ENCODE peak calls at places on chromosomes 2 and 18, in seven cellular contexts. One of them, this sample, is unnamed.
A peak's percentile ranks its signal among the peaks of the same experiment; 100 is the strongest.

GRCh38 chr18:36176177-36176584 is 11.1 kb upstream of the MOCOS start:
- DNase-seq in HepG2: peak; percentile 98
- DNase-seq in SK-N-SH: no peak
- DNase-seq in K562: no peak
- DNase-seq in GM12878: no peak
- DNase-seq in IMR-90: no peak
- DNase-seq in H1: no peak
- DNase-seq in this sample: no peak

GRCh38 chr18:64103979-64104378 is 44.9 kb downstream of the LINC00305 start:
- DNase-seq in SK-N-SH: no peak
- DNase-seq in H1: peak; percentile 50
- DNase-seq in IMR-90: no peak
- DNase-seq in GM12878: no peak
- DNase-seq in HepG2: peak; percentile 6
- DNase-seq in K562: no peak
- DNase-seq in this sample: no peak

GRCh38 chr2:234071664-234072063 is 21.2 kb downstream of the SPP2 start:
- DNase-seq in GM12878: no peak
- DNase-seq in K562: no peak
- DNase-seq in H1: no peak
- DNase-seq in IMR-90: no peak
- DNase-seq in HepG2: no peak
- DNase-seq in SK-N-SH: no peak
- DNase-seq in this sample: no peak

GRCh38 chr2:86046985-86047384 is 58.7 kb downstream of the POLR1A start:
- DNase-seq in GM12878: no peak
- DNase-seq in K562: no peak
- DNase-seq in H1: no peak
- DNase-seq in IMR-90: peak; percentile 69
- DNase-seq in SK-N-SH: no peak
- DNase-seq in HepG2: no peak
- DNase-seq in this sample: no peak

GRCh38 chr2:191907091-191907490 is 60.2 kb upstream of the CAVIN2 start:
- DNase-seq in K562: peak; percentile 12
- DNase-seq in HepG2: no peak
- DNase-seq in GM12878: no peak
- DNase-seq in H1: no peak
- DNase-seq in IMR-90: peak; percentile 14
- DNase-seq in SK-N-SH: no peak
- DNase-seq in this sample: no peak

GRCh38 chr2:126620302-126620701 is 35.7 kb upstream of the GYPC start:
- DNase-seq in IMR-90: no peak
- DNase-seq in GM12878: no peak
- DNase-seq in K562: no peak
- DNase-seq in HepG2: no peak
- DNase-seq in H1: no peak
- DNase-seq in SK-N-SH: no peak
- DNase-seq in this sample: no peak

GRCh38 chr18:37453754-37454153 is 111.8 kb downstream of the CELF4 start:
- DNase-seq in GM12878: no peak
- DNase-seq in IMR-90: no peak
- DNase-seq in HepG2: no peak
- DNase-seq in H1: no peak
- DNase-seq in SK-N-SH: no peak
- DNase-seq in K562: no peak
- DNase-seq in this sample: no peak

GRCh38 chr2:1746174-1747064 is 2.1 kb upstream of the PXDN start:
- DNase-seq in K562: no peak
- DNase-seq in SK-N-SH: no peak
- DNase-seq in HepG2: no peak
- DNase-seq in GM12878: no peak
- DNase-seq in H1: peak; percentile 30
- DNase-seq in IMR-90: no peak
- DNase-seq in this sample: no peak

GRCh38 chr18:62585274-62586147 is 62.7 kb downstream of the ZCCHC2 start:
- DNase-seq in IMR-90: no peak
- DNase-seq in H1: peak; percentile 41
- DNase-seq in HepG2: no peak
- DNase-seq in GM12878: no peak
- DNase-seq in K562: no peak
- DNase-seq in SK-N-SH: no peak
- DNase-seq in this sample: no peak

GRCh38 chr2:134193006-134193405 is 60.9 kb upstream of the MGAT5 start:
- DNase-seq in GM12878: no peak
- DNase-seq in H1: no peak
- DNase-seq in SK-N-SH: no peak
- DNase-seq in IMR-90: peak; percentile 82
- DNase-seq in K562: no peak
- DNase-seq in HepG2: no peak
- DNase-seq in this sample: peak; percentile 4

GRCh38 chr18:77249583-77250500 is at the start of gene GALR1:
- DNase-seq in K562: no peak
- DNase-seq in H1: peak; percentile 66
- DNase-seq in HepG2: no peak
- DNase-seq in SK-N-SH: peak; percentile 29
- DNase-seq in GM12878: no peak
- DNase-seq in IMR-90: no peak
- DNase-seq in this sample: no peak

GRCh38 chr2:10764101-10764785 is 42.8 kb downstream of the ATP6V1C2 start:
- DNase-seq in GM12878: no peak
- DNase-seq in H1: no peak
- DNase-seq in IMR-90: no peak
- DNase-seq in SK-N-SH: no peak
- DNase-seq in K562: no peak
- DNase-seq in HepG2: no peak
- DNase-seq in this sample: no peak

GRCh38 chr2:144162652-144163051 is 357.3 kb downstream of the ZEB2 start:
- DNase-seq in SK-N-SH: no peak
- DNase-seq in H1: peak; percentile 55
- DNase-seq in K562: no peak
- DNase-seq in IMR-90: no peak
- DNase-seq in GM12878: peak; percentile 12
- DNase-seq in HepG2: peak; percentile 35
- DNase-seq in this sample: peak; percentile 35

GRCh38 chr2:228037915-228038314 is 143.6 kb downstream of the SPHKAP start:
- DNase-seq in K562: no peak
- DNase-seq in HepG2: no peak
- DNase-seq in IMR-90: no peak
- DNase-seq in H1: no peak
- DNase-seq in SK-N-SH: no peak
- DNase-seq in GM12878: no peak
- DNase-seq in this sample: no peak

GRCh38 chr2:70714141-70714905 is 53.7 kb downstream of the ADD2 start:
- DNase-seq in K562: no peak
- DNase-seq in H1: peak; percentile 43
- DNase-seq in SK-N-SH: no peak
- DNase-seq in HepG2: no peak
- DNase-seq in IMR-90: no peak
- DNase-seq in GM12878: no peak
- DNase-seq in this sample: no peak

GRCh38 chr2:70716951-70717350 is 51.0 kb downstream of the ADD2 start:
- DNase-seq in SK-N-SH: no peak
- DNase-seq in H1: peak; percentile 42
- DNase-seq in K562: no peak
- DNase-seq in HepG2: no peak
- DNase-seq in IMR-90: no peak
- DNase-seq in GM12878: no peak
- DNase-seq in this sample: no peak

GRCh38 chr2:70717431-70718038 is 50.5 kb downstream of the ADD2 start:
- DNase-seq in K562: peak; percentile 85
- DNase-seq in H1: peak; percentile 47
- DNase-seq in HepG2: no peak
- DNase-seq in SK-N-SH: no peak
- DNase-seq in GM12878: no peak
- DNase-seq in IMR-90: no peak
- DNase-seq in this sample: no peak

GRCh38 chr2:70715161-70715985 is 52.6 kb downstream of the ADD2 start:
- DNase-seq in H1: peak; percentile 45
- DNase-seq in SK-N-SH: peak; percentile 41
- DNase-seq in GM12878: no peak
- DNase-seq in HepG2: no peak
- DNase-seq in K562: no peak
- DNase-seq in IMR-90: no peak
- DNase-seq in this sample: no peak

DNA sequence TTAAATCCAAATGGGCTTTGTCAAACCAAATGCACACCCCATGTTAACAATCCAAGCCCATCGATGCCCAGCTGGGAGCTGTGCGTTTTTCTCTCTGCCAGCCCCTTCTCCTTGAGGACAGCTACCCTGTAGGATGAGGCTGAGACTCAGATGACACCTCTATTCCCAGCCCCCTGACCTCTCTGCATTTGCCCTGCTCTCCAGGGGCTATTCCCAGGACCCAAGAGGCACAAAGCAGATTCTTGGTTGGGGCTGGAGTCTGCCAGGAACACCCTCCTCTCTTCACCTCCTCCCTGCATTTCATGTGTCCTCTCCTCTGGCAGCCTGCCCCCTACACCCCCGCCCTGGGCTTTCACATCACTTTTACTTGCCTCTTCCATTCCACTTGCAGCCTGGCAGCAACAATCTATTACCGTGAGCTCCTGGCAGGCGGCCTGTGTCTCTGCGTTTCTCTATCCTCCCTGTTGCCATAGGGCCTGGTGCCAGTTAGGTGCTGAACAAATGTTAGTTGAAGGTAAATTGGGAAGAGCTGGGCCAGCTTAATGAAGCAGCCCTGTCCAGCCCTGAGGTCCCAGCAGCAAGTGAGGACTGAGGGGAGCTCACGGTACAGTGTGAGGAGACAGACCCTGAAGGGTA is 51.8 kb downstream of the ADD2 start:
- DNase-seq in IMR-90: no peak
- DNase-seq in GM12878: no peak
- DNase-seq in H1: peak; percentile 46
- DNase-seq in SK-N-SH: no peak
- DNase-seq in K562: no peak
- DNase-seq in HepG2: no peak
- DNase-seq in this sample: no peak
- TF ChIP-seq RFX5 in IMR-90: no peak
- TF ChIP-seq RFX5 in GM12878: no peak
- TF ChIP-seq RFX5 in H1: no peak
- TF ChIP-seq RFX5 in SK-N-SH: no peak
- TF ChIP-seq RFX5 in K562: no peak
- TF ChIP-seq RFX5 in HepG2: no peak
- TF ChIP-seq RFX5 in this sample: no peak

GRCh38 chr2:41737888-41738287 is 309.9 kb upstream of the PKDCC start:
- DNase-seq in SK-N-SH: no peak
- DNase-seq in IMR-90: no peak
- DNase-seq in H1: no peak
- DNase-seq in GM12878: no peak
- DNase-seq in HepG2: no peak
- DNase-seq in K562: no peak
- DNase-seq in this sample: no peak
- TF ChIP-seq RFX5 in SK-N-SH: no peak
- TF ChIP-seq RFX5 in IMR-90: no peak
- TF ChIP-seq RFX5 in H1: no peak
- TF ChIP-seq RFX5 in GM12878: no peak
- TF ChIP-seq RFX5 in HepG2: no peak
- TF ChIP-seq RFX5 in K562: no peak
- TF ChIP-seq RFX5 in this sample: no peak

GRCh38 chr18:46250084-46250811 is 146.1 kb downstream of the HAUS1 start:
- DNase-seq in GM12878: peak; percentile 92
- DNase-seq in SK-N-SH: peak; percentile 15
- DNase-seq in HepG2: no peak
- DNase-seq in H1: no peak
- DNase-seq in K562: no peak
- DNase-seq in IMR-90: peak; percentile 92
- DNase-seq in this sample: no peak
- TF ChIP-seq RFX5 in GM12878: peak; percentile 35
- TF ChIP-seq RFX5 in SK-N-SH: no peak
- TF ChIP-seq RFX5 in HepG2: no peak
- TF ChIP-seq RFX5 in H1: no peak
- TF ChIP-seq RFX5 in K562: no peak
- TF ChIP-seq RFX5 in IMR-90: no peak
- TF ChIP-seq RFX5 in this sample: no peak

GRCh38 chr2:28397043-28397381 is 4.4 kb downstream of the FOSL2 start:
- DNase-seq in SK-N-SH: no peak
- DNase-seq in GM12878: no peak
- DNase-seq in H1: no peak
- DNase-seq in K562: no peak
- DNase-seq in HepG2: no peak
- DNase-seq in IMR-90: no peak
- DNase-seq in this sample: no peak
- TF ChIP-seq RFX5 in SK-N-SH: no peak
- TF ChIP-seq RFX5 in GM12878: no peak
- TF ChIP-seq RFX5 in H1: no peak
- TF ChIP-seq RFX5 in K562: no peak
- TF ChIP-seq RFX5 in HepG2: no peak
- TF ChIP-seq RFX5 in IMR-90: no peak
- TF ChIP-seq RFX5 in this sample: no peak

GRCh38 chr2:20580690-20581437 is 70.0 kb downstream of the HS1BP3 start:
- DNase-seq in SK-N-SH: no peak
- DNase-seq in H1: no peak
- DNase-seq in HepG2: peak; percentile 95
- DNase-seq in IMR-90: peak; percentile 43
- DNase-seq in K562: no peak
- DNase-seq in GM12878: no peak
- DNase-seq in this sample: peak; percentile 55

GRCh38 chr2:20579866-20580265 is 71.0 kb downstream of the HS1BP3 start:
- DNase-seq in K562: no peak
- DNase-seq in HepG2: no peak
- DNase-seq in GM12878: peak; percentile 19
- DNase-seq in H1: no peak
- DNase-seq in IMR-90: no peak
- DNase-seq in SK-N-SH: no peak
- DNase-seq in this sample: no peak

GRCh38 chr2:20578266-20578894 is 72.5 kb downstream of the HS1BP3 start:
- DNase-seq in H1: no peak
- DNase-seq in IMR-90: no peak
- DNase-seq in HepG2: no peak
- DNase-seq in SK-N-SH: no peak
- DNase-seq in GM12878: no peak
- DNase-seq in K562: no peak
- DNase-seq in this sample: no peak

GRCh38 chr2:20577495-20578235 is 73.2 kb downstream of the HS1BP3 start:
- DNase-seq in GM12878: no peak
- DNase-seq in SK-N-SH: no peak
- DNase-seq in IMR-90: peak; percentile 85
- DNase-seq in H1: no peak
- DNase-seq in K562: no peak
- DNase-seq in HepG2: no peak
- DNase-seq in this sample: no peak

GRCh38 chr2:20578895-20579825 is 71.7 kb downstream of the HS1BP3 start:
- DNase-seq in IMR-90: peak; percentile 99
- DNase-seq in K562: peak; percentile 86
- DNase-seq in GM12878: peak; percentile 74
- DNase-seq in SK-N-SH: peak; percentile 46
- DNase-seq in H1: no peak
- DNase-seq in HepG2: peak; percentile 100
- DNase-seq in this sample: peak; percentile 89
- TF ChIP-seq RFX5 in IMR-90: no peak
- TF ChIP-seq RFX5 in K562: no peak
- TF ChIP-seq RFX5 in GM12878: no peak
- TF ChIP-seq RFX5 in SK-N-SH: no peak
- TF ChIP-seq RFX5 in H1: no peak
- TF ChIP-seq RFX5 in HepG2: peak; percentile 66
- TF ChIP-seq RFX5 in this sample: peak; percentile 22

This sample was measured in A549.